ENCODE peak calls at places on chromosomes 11 and 22, in seven cellular contexts. U is H1, J is SK-N-SH, L is K562, O is HCT116, X is GM12878, T is HepG2. Q is an unnamed sample.

GRCh38 chr11:64234840-64235379 is 526 bp downstream of the VEGFB start:
- DNase-seq in X (no peak), U (no peak), J (peak; percentile 79), T (no peak), L (no peak), O (no peak), Q (no peak)

GRCh38 chr11:35162795-35163194 is 23.8 kb downstream of the CD44 start:
- DNase-seq in J (no peak), L (no peak), U (no peak), O (no peak), T (no peak), X (no peak), Q (no peak)

GRCh38 chr11:85740464-85741400 is 54.7 kb upstream of the CCDC89 start:
- DNase-seq in L (no peak), T (no peak), O (no peak), U (no peak), X (no peak), J (no peak), Q (no peak)

GRCh38 chr22:39627865-39628562 is 57.5 kb downstream of the CACNA1I start:
- DNase-seq in T (no peak), U (no peak), L (no peak), J (peak; percentile 51), X (no peak), O (no peak), Q (no peak)

GRCh38 chr11:14148653-14149273 is 186.2 kb downstream of the SPON1 start:
- DNase-seq in O (peak; percentile 29), X (no peak), L (no peak), T (peak; percentile 16), J (no peak), U (no peak), Q (no peak)

GRCh38 chr11:67024410-67024809 is 1.5 kb downstream of the SYT12 start:
- DNase-seq in X (no peak), L (no peak), U (no peak), J (no peak), T (no peak), O (no peak), Q (no peak)

GRCh38 chr11:64229090-64229958 is 1.0 kb upstream of the DNAJC4 start:
- DNase-seq in X (no peak), O (no peak), J (no peak), T (no peak), L (no peak), U (no peak), Q (no peak)

GRCh38 chr11:14974021-14974698 is 2.0 kb upstream of the CALCA start:
- DNase-seq in O (no peak), T (no peak), J (peak; percentile 68), L (no peak), X (no peak), U (no peak), Q (no peak)

GRCh38 chr22:50072714-50073538 is 12.3 kb downstream of the MLC1 start:
- DNase-seq in U (no peak), J (peak; percentile 36), O (no peak), X (no peak), L (no peak), T (no peak), Q (no peak)

GRCh38 chr22:47295226-47295901 is 532.9 kb downstream of the TBC1D22A start:
- DNase-seq in X (no peak), L (no peak), U (no peak), J (peak; percentile 9), O (no peak), T (no peak), Q (no peak)

GRCh38 chr11:35274909-35275807 is 136.2 kb downstream of the CD44 start:
- DNase-seq in O (no peak), X (no peak), J (no peak), L (no peak), T (peak; percentile 3), U (no peak), Q (no peak)

GRCh38 chr11:57566035-57566504 is 1.4 kb downstream of the UBE2L6 start:
- DNase-seq in L (no peak), O (no peak), X (peak; percentile 68), T (peak; percentile 46), U (no peak), J (no peak), Q (no peak)

GRCh38 chr11:122578168-122578825 is 77.2 kb upstream of the UBASH3B start:
- DNase-seq in J (no peak), X (no peak), O (no peak), T (peak; percentile 6), L (no peak), U (no peak), Q (no peak)

GRCh38 chr22:30829901-30830550 is 135.4 kb downstream of the OSBP2 start:
- DNase-seq in X (no peak), O (peak; percentile 90), U (no peak), T (no peak), L (no peak), J (no peak), Q (no peak)

GRCh38 chr11:57335343-57336110 is at the start of gene SSRP1:
- DNase-seq in U (no peak), O (peak; percentile 72), J (peak; percentile 95), T (peak; percentile 79), X (peak; percentile 47), L (peak; percentile 91), Q (peak; percentile 79)

GRCh38 chr11:17591293-17591692 is 44.2 kb downstream of the OTOG start:
- DNase-seq in T (no peak), J (no peak), O (no peak), U (no peak), X (no peak), L (no peak), Q (no peak)

GRCh38 chr22:42296381-42296853 is 26.0 kb upstream of the TCF20 start:
- DNase-seq in U (no peak), J (peak; percentile 90), T (no peak), X (no peak), O (no peak), L (no peak), Q (no peak)

GRCh38 chr11:112163875-112164521 is at the start of gene IL18:
- DNase-seq in L (peak; percentile 53), X (no peak), J (no peak), T (no peak), O (peak; percentile 78), U (no peak), Q (peak; percentile 13)

GRCh38 chr11:6667733-6668374 is 12.2 kb upstream of the DCHS1 start:
- DNase-seq in O (peak; percentile 38), J (no peak), X (peak; percentile 48), T (peak; percentile 41), U (no peak), L (peak; percentile 48), Q (no peak)

DNA sequence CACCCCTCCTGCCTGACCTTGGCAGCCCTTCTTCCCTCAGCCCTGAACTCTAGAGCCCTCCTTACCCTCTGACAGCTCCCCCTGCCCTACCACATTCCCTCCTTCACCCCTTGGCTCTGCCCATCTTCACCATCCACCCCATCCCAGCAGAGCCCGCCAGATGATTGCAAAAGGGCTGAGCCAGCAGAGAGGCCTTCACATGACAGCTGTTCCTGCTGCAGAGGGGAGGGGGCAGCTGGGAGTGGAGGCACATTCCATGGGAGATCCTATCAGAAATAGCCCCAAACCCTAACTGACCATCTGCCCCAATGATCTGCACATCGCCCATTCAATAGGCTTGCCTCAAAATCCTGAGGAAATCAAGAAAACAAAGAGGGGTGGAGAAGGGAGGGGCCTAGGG is 7.8 kb upstream of the AHNAK start:
- DNase-seq in U (no peak), L (no peak), X (no peak), O (no peak), T (no peak), J (no peak), Q (no peak)
- H3K4me3 ChIP-seq in U (no peak overlapping the region), L (no peak overlapping the region), X (no peak overlapping the region), O (peak overlapping the region; percentile 52), T (no peak overlapping the region), J (peak overlapping the region; percentile 56), Q (no peak overlapping the region)

DNA sequence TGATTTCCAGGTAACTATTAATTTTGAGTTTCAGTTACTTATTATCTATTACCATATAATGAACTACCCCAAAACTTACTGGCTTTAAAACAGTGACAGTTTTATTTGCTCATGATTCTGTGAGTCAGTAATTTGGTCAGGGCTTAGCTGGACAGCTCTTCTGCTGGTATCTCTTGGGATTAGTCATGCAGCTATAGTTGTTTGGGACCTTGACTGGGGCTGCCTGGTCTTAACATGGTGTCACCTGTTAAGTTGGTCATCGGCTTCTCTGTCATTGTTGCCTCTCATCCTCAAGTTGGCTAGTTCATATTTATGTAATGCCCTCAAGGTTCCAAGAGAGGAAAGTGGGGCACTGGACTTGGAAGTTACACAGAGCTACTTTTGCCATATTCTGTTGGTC is 177.5 kb downstream of the TMEM135 start:
- DNase-seq in O (no peak), X (no peak), T (no peak), J (no peak), L (no peak), U (no peak), Q (no peak)
- TF ChIP-seq YY1 in O (no peak), X (no peak), T (no peak), J (no peak), L (no peak), U (no peak), Q (no peak)

GRCh38 chr11:117411736-117412135 is 84.1 kb downstream of the CEP164 start:
- DNase-seq in U (no peak), X (no peak), J (no peak), L (no peak), T (no peak), O (no peak), Q (no peak)
- H3K4me3 ChIP-seq in U (no peak overlapping the region), X (no peak overlapping the region), J (no peak overlapping the region), L (no peak overlapping the region), T (no peak overlapping the region), O (no peak overlapping the region), Q (no peak overlapping the region)

GRCh38 chr11:8230921-8231847 is 32.5 kb downstream of the LMO1 start:
- DNase-seq in O (no peak), T (no peak), L (no peak), U (no peak), J (no peak), X (no peak), Q (no peak)

GRCh38 chr11:8229299-8230177 is 34.1 kb downstream of the LMO1 start:
- DNase-seq in O (no peak), L (no peak), T (no peak), X (no peak), U (no peak), J (peak; percentile 83), Q (no peak)

GRCh38 chr11:8232414-8232813 is 31.3 kb downstream of the LMO1 start:
- DNase-seq in J (no peak), O (no peak), X (no peak), L (no peak), U (no peak), T (no peak), Q (no peak)

GRCh38 chr11:8231979-8232378 is 31.7 kb downstream of the LMO1 start:
- DNase-seq in U (no peak), J (peak; percentile 71), T (no peak), X (no peak), O (no peak), L (no peak), Q (no peak)

DNA sequence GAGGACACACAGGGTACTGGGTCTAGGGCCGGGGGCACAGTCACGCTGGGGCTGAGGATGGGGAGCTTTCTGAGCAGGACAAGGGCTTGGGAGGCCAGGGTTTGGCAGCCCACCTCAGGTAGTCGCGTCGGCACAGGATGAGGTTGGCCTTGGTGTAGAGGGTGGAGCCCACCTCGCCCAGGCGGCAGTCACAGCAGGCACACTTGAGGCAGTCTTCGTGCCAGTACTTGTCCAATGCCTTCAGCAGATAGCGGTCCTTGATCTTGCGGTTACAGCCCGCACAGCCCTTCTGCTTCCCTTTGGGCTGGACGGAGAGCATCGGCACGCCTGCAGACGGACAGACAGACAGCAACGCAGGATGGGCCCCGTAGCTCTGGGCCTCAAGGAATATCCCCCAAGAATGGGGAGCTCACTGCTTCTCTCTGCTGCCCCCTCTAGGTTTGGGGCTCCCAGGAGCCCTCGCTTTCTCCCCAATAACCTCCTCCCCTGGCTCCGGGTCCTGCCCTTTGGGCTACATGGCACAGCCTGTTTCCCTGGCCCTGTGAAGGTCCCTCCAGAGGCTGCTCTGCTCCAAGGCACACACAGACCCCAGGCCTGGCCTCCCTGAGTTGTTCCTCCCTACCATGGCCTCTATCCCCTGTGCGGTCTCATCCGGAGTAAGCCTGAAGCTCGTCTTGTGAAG is 33.4 kb downstream of the LMO1 start:
- DNase-seq in L (peak; percentile 39), U (no peak), T (no peak), J (no peak), O (no peak), X (no peak), Q (no peak)
- TF ChIP-seq YY1 in L (no peak), U (no peak), T (no peak), J (no peak), O (no peak), X (no peak), Q (no peak)

Q was measured in NT2/D1.